ENCODE peak calls at places on chromosomes 11 and 22, in seven cellular contexts. E, X, U, M, I, W and G are unnamed samples.

GRCh38 chr11:20342347-20343279 is 20.9 kb upstream of the HTATIP2 start:
- DNase-seq in X (no peak), I (no peak), E (no peak), M (no peak), W (no peak), U (no peak), G (peak)

GRCh38 chr22:50523458-50523805 is 2.0 kb downstream of the SCO2 start:
- DNase-seq in E (no peak), U (no peak), W (no peak), I (no peak), X (no peak), M (no peak), G (no peak)

GRCh38 chr11:67178878-67179277 is 59.8 kb downstream of the KDM2A start:
- DNase-seq in U (no peak), X (no peak), I (no peak), M (no peak), W (no peak), E (no peak), G (no peak)

GRCh38 chr22:43449205-43449830 is 37.5 kb downstream of the MPPED1 start:
- DNase-seq in I (no peak), E (no peak), W (no peak), X (no peak), U (no peak), M (no peak), G (peak)

GRCh38 chr22:37442537-37442936 is 15.3 kb upstream of the ELFN2 start:
- DNase-seq in U (no peak), M (no peak), I (no peak), X (no peak), E (no peak), W (no peak), G (no peak)

GRCh38 chr11:65221026-65221425 is 39.3 kb downstream of the CAPN1 start:
- DNase-seq in X (no peak), U (no peak), I (no peak), E (no peak), W (no peak), M (no peak), G (no peak)

GRCh38 chr22:38435010-38435409 is 20.0 kb downstream of the KCNJ4 start:
- DNase-seq in M (no peak), U (no peak), I (no peak), E (no peak), W (no peak), X (no peak), G (no peak)

GRCh38 chr11:79100093-79100704 is 340.6 kb downstream of the TENM4 start:
- DNase-seq in X (no peak), E (no peak), U (no peak), W (no peak), I (peak), M (no peak), G (peak)

GRCh38 chr11:492416-493226 is 14.4 kb downstream of the RNH1 start:
- DNase-seq in E (no peak), I (no peak), W (peak), X (no peak), M (no peak), U (no peak), G (no peak)

GRCh38 chr11:27395556-27396258 is 32.7 kb upstream of the CCDC34 start:
- DNase-seq in E (no peak), I (no peak), M (peak), X (no peak), U (no peak), W (no peak), G (no peak)

GRCh38 chr22:29523761-29524160 is 29.8 kb downstream of the THOC5 start:
- DNase-seq in M (no peak), U (no peak), I (no peak), W (no peak), X (no peak), E (no peak), G (no peak)

GRCh38 chr11:31237819-31238771 is 131.4 kb downstream of the DCDC1 start:
- DNase-seq in M (no peak), E (no peak), I (no peak), W (no peak), U (no peak), X (no peak), G (no peak)

GRCh38 chr11:72813740-72814138 is 472 bp upstream of the ATG16L2 start:
- DNase-seq in U (no peak), W (no peak), E (no peak), M (peak), I (peak), X (no peak), G (peak)

GRCh38 chr11:110123003-110123402 is 29.8 kb downstream of the ZC3H12C start:
- DNase-seq in I (no peak), E (no peak), W (no peak), M (no peak), U (peak), X (no peak), G (peak)